ENCODE peak calls at places on chromosomes 11 and 22, in eight cellular contexts. One of them, this sample, is unnamed.

GRCh38 chr22:41482319-41482935 is 13.5 kb downstream of the ACO2 start:
- DNase-seq in cardiac muscle cell: no peak
- DNase-seq in colonic mucosa: no peak
- DNase-seq in CD4-positive, alpha-beta memory T cell: no peak
- DNase-seq in right cardiac atrium: no peak
- DNase-seq in uterus: no peak
- DNase-seq in MM.1S: no peak
- DNase-seq in ovary: no peak
- DNase-seq in this sample: no peak

GRCh38 chr11:44345781-44346180 is 35.8 kb upstream of the ALX4 start:
- DNase-seq in right cardiac atrium: no peak
- DNase-seq in CD4-positive, alpha-beta memory T cell: no peak
- DNase-seq in uterus: no peak
- DNase-seq in colonic mucosa: no peak
- DNase-seq in MM.1S: no peak
- DNase-seq in ovary: no peak
- DNase-seq in cardiac muscle cell: no peak
- DNase-seq in this sample: no peak

GRCh38 chr11:109971184-109971523 is 122.0 kb upstream of the ZC3H12C start:
- DNase-seq in cardiac muscle cell: peak; percentile 87
- DNase-seq in ovary: no peak
- DNase-seq in MM.1S: no peak
- DNase-seq in CD4-positive, alpha-beta memory T cell: no peak
- DNase-seq in colonic mucosa: no peak
- DNase-seq in right cardiac atrium: no peak
- DNase-seq in uterus: no peak
- DNase-seq in this sample: peak; percentile 12

GRCh38 chr22:43060213-43060612 is 29.0 kb downstream of the TTLL1 start:
- DNase-seq in right cardiac atrium: no peak
- DNase-seq in CD4-positive, alpha-beta memory T cell: peak; percentile 11
- DNase-seq in uterus: no peak
- DNase-seq in MM.1S: no peak
- DNase-seq in ovary: peak; percentile 31
- DNase-seq in cardiac muscle cell: peak; percentile 26
- DNase-seq in colonic mucosa: peak; percentile 45
- DNase-seq in this sample: no peak

GRCh38 chr11:70422692-70423522 is 24.6 kb downstream of the CTTN start:
- DNase-seq in MM.1S: no peak
- DNase-seq in uterus: no peak
- DNase-seq in right cardiac atrium: peak; percentile 40
- DNase-seq in cardiac muscle cell: no peak
- DNase-seq in CD4-positive, alpha-beta memory T cell: no peak
- DNase-seq in ovary: no peak
- DNase-seq in colonic mucosa: no peak
- DNase-seq in this sample: no peak

GRCh38 chr11:76131585-76131984 is 74.7 kb downstream of the WNT11 start:
- DNase-seq in ovary: no peak
- DNase-seq in CD4-positive, alpha-beta memory T cell: no peak
- DNase-seq in colonic mucosa: no peak
- DNase-seq in uterus: no peak
- DNase-seq in MM.1S: no peak
- DNase-seq in cardiac muscle cell: no peak
- DNase-seq in right cardiac atrium: no peak
- DNase-seq in this sample: no peak

GRCh38 chr11:96854425-96854824 is 464.6 kb downstream of the JRKL start:
- DNase-seq in uterus: no peak
- DNase-seq in CD4-positive, alpha-beta memory T cell: no peak
- DNase-seq in cardiac muscle cell: no peak
- DNase-seq in ovary: no peak
- DNase-seq in MM.1S: no peak
- DNase-seq in colonic mucosa: no peak
- DNase-seq in right cardiac atrium: no peak
- DNase-seq in this sample: no peak

GRCh38 chr22:26573026-26573662 is 16.8 kb downstream of the TPST2 start:
- DNase-seq in MM.1S: no peak
- DNase-seq in CD4-positive, alpha-beta memory T cell: no peak
- DNase-seq in uterus: peak; percentile 51
- DNase-seq in ovary: no peak
- DNase-seq in cardiac muscle cell: peak; percentile 71
- DNase-seq in right cardiac atrium: peak; percentile 86
- DNase-seq in colonic mucosa: no peak
- DNase-seq in this sample: no peak

GRCh38 chr11:42870480-42870879 is 441.3 kb upstream of the API5 start:
- DNase-seq in MM.1S: no peak
- DNase-seq in colonic mucosa: no peak
- DNase-seq in uterus: no peak
- DNase-seq in CD4-positive, alpha-beta memory T cell: no peak
- DNase-seq in right cardiac atrium: no peak
- DNase-seq in ovary: no peak
- DNase-seq in cardiac muscle cell: no peak
- DNase-seq in this sample: no peak

GRCh38 chr22:31496735-31497146 is 405 bp downstream of the SFI1 start:
- DNase-seq in colonic mucosa: peak; percentile 54
- DNase-seq in MM.1S: no peak
- DNase-seq in uterus: no peak
- DNase-seq in CD4-positive, alpha-beta memory T cell: no peak
- DNase-seq in right cardiac atrium: peak; percentile 69
- DNase-seq in ovary: no peak
- DNase-seq in cardiac muscle cell: peak; percentile 14
- DNase-seq in this sample: no peak

GRCh38 chr11:100793525-100793924 is 106.4 kb downstream of the ARHGAP42 start:
- DNase-seq in MM.1S: no peak
- DNase-seq in uterus: no peak
- DNase-seq in right cardiac atrium: no peak
- DNase-seq in CD4-positive, alpha-beta memory T cell: no peak
- DNase-seq in cardiac muscle cell: no peak
- DNase-seq in colonic mucosa: no peak
- DNase-seq in ovary: no peak
- DNase-seq in this sample: no peak

GRCh38 chr11:35844579-35844978 is 99.3 kb upstream of the LDLRAD3 start:
- DNase-seq in uterus: no peak
- DNase-seq in right cardiac atrium: no peak
- DNase-seq in CD4-positive, alpha-beta memory T cell: no peak
- DNase-seq in cardiac muscle cell: no peak
- DNase-seq in MM.1S: no peak
- DNase-seq in ovary: no peak
- DNase-seq in colonic mucosa: no peak
- DNase-seq in this sample: no peak

GRCh38 chr11:10619281-10619680 is 50.8 kb upstream of the LYVE1 start:
- DNase-seq in colonic mucosa: no peak
- DNase-seq in uterus: no peak
- DNase-seq in CD4-positive, alpha-beta memory T cell: no peak
- DNase-seq in cardiac muscle cell: no peak
- DNase-seq in right cardiac atrium: no peak
- DNase-seq in ovary: no peak
- DNase-seq in MM.1S: no peak
- DNase-seq in this sample: no peak

GRCh38 chr11:59463176-59463575 is 6.4 kb downstream of the OR4D6 start:
- DNase-seq in colonic mucosa: no peak
- DNase-seq in cardiac muscle cell: peak; percentile 17
- DNase-seq in CD4-positive, alpha-beta memory T cell: no peak
- DNase-seq in MM.1S: no peak
- DNase-seq in uterus: peak; percentile 42
- DNase-seq in right cardiac atrium: no peak
- DNase-seq in ovary: peak; percentile 58
- DNase-seq in this sample: no peak

GRCh38 chr11:32053151-32053550 is 37.7 kb upstream of the RCN1 start:
- DNase-seq in right cardiac atrium: no peak
- DNase-seq in colonic mucosa: no peak
- DNase-seq in uterus: no peak
- DNase-seq in MM.1S: no peak
- DNase-seq in cardiac muscle cell: peak; percentile 17
- DNase-seq in ovary: no peak
- DNase-seq in CD4-positive, alpha-beta memory T cell: no peak
- DNase-seq in this sample: no peak

GRCh38 chr11:47941907-47942558 is 38.3 kb upstream of the PTPRJ start:
- DNase-seq in cardiac muscle cell: no peak
- DNase-seq in uterus: no peak
- DNase-seq in CD4-positive, alpha-beta memory T cell: no peak
- DNase-seq in right cardiac atrium: no peak
- DNase-seq in ovary: no peak
- DNase-seq in MM.1S: peak; percentile 52
- DNase-seq in colonic mucosa: no peak
- DNase-seq in this sample: no peak

GRCh38 chr11:123413636-123414035 is 16.4 kb upstream of the GRAMD1B start:
- DNase-seq in MM.1S: no peak
- DNase-seq in uterus: no peak
- DNase-seq in ovary: peak; percentile 74
- DNase-seq in CD4-positive, alpha-beta memory T cell: no peak
- DNase-seq in colonic mucosa: no peak
- DNase-seq in cardiac muscle cell: no peak
- DNase-seq in right cardiac atrium: no peak
- DNase-seq in this sample: no peak

GRCh38 chr11:6572215-6572614 is 31.2 kb downstream of the RRP8 start:
- DNase-seq in CD4-positive, alpha-beta memory T cell: no peak
- DNase-seq in colonic mucosa: no peak
- DNase-seq in uterus: no peak
- DNase-seq in MM.1S: no peak
- DNase-seq in right cardiac atrium: no peak
- DNase-seq in cardiac muscle cell: peak; percentile 81
- DNase-seq in ovary: no peak
- DNase-seq in this sample: no peak

DNA sequence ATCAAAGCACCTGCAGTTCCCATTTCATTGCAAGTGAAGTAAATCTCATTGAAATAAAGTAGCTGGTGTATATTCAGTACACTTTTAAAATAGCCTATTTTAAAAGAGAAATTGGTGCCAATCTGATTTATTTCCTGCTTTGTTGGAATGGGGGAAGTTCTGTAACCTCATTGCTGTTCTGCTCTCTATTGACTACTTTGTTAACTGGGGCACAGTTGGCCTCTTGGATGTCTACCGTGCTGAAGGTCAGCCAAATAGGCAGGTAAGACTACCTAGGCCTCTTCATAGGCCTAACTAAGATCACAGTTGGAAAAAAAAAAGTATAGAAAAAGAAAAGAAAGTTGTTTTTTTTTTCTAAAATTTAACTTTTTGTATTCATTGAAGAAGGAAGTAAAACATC is 9.2 kb downstream of the CTNND1 start:
- DNase-seq in uterus: no peak
- DNase-seq in ovary: no peak
- DNase-seq in CD4-positive, alpha-beta memory T cell: no peak
- DNase-seq in cardiac muscle cell: no peak
- DNase-seq in right cardiac atrium: no peak
- DNase-seq in colonic mucosa: no peak
- DNase-seq in MM.1S: no peak
- DNase-seq in this sample: no peak
- H3K4me1 ChIP-seq in uterus: peaks cover 11% of the 10 kb centered on the region
- H3K4me1 ChIP-seq in ovary: peaks cover 19% of the 10 kb centered on the region
- H3K4me1 ChIP-seq in CD4-positive, alpha-beta memory T cell: no peaks in the 10 kb centered on the region
- H3K4me1 ChIP-seq in cardiac muscle cell: peaks cover 24% of the 10 kb centered on the region
- H3K4me1 ChIP-seq in right cardiac atrium: peaks cover 14% of the 10 kb centered on the region
- H3K4me1 ChIP-seq in colonic mucosa: peaks cover 20% of the 10 kb centered on the region
- H3K4me1 ChIP-seq in MM.1S: no peaks in the 10 kb centered on the region
- H3K4me1 ChIP-seq in this sample: no peaks in the 10 kb centered on the region

DNA sequence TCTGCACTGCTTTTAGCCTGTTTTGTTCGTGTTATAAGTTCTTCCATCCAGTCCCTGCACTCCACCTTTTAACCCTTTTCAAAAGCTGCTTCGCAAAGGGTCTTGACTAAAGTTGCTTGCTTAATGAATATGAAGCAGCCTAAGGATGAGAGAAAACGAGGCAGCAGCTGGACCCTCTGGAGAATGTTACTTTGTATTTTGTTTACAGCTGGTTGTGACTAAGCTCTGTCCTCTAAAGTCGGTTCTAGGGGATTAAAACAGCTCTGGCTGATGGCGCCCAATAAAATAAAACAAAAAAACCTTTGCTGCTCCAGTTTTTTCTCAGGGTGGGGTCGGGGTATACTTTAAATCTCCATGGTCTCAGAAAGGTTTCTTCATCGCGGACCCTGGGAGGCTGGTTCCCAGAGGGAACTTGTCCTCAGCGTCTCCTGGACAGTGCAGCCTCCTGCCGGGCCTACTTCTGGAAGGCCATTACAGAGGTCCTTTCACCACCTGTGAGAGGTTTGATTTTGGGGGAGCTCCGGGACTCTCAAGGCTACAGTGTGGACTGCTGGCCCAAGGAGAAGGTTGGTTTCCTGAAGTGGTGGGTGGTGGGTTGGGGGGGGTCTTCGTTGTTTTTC is 836 bp upstream of the RBM4 start:
- DNase-seq in colonic mucosa: no peak
- DNase-seq in uterus: no peak
- DNase-seq in MM.1S: no peak
- DNase-seq in ovary: no peak
- DNase-seq in CD4-positive, alpha-beta memory T cell: no peak
- DNase-seq in cardiac muscle cell: no peak
- DNase-seq in right cardiac atrium: no peak
- DNase-seq in this sample: no peak
- H3K4me1 ChIP-seq in colonic mucosa: peaks cover 23% of the 10 kb centered on the region
- H3K4me1 ChIP-seq in uterus: peaks cover 35% of the 10 kb centered on the region
- H3K4me1 ChIP-seq in MM.1S: peaks cover 31% of the 10 kb centered on the region
- H3K4me1 ChIP-seq in ovary: peaks cover 8% of the 10 kb centered on the region
- H3K4me1 ChIP-seq in CD4-positive, alpha-beta memory T cell: peaks cover 42% of the 10 kb centered on the region
- H3K4me1 ChIP-seq in cardiac muscle cell: peaks cover 45% of the 10 kb centered on the region
- H3K4me1 ChIP-seq in right cardiac atrium: peaks cover 10% of the 10 kb centered on the region
- H3K4me1 ChIP-seq in this sample: peaks cover 36% of the 10 kb centered on the region

GRCh38 chr11:33500331-33500730 is 200.3 kb downstream of the C11orf91 start:
- DNase-seq in ovary: no peak
- DNase-seq in CD4-positive, alpha-beta memory T cell: no peak
- DNase-seq in right cardiac atrium: no peak
- DNase-seq in MM.1S: no peak
- DNase-seq in colonic mucosa: no peak
- DNase-seq in cardiac muscle cell: peak; percentile 14
- DNase-seq in uterus: no peak
- DNase-seq in this sample: no peak

GRCh38 chr11:33505140-33505539 is 195.5 kb downstream of the C11orf91 start:
- DNase-seq in CD4-positive, alpha-beta memory T cell: no peak
- DNase-seq in MM.1S: no peak
- DNase-seq in cardiac muscle cell: no peak
- DNase-seq in right cardiac atrium: no peak
- DNase-seq in colonic mucosa: no peak
- DNase-seq in ovary: no peak
- DNase-seq in uterus: no peak
- DNase-seq in this sample: no peak

GRCh38 chr11:33500865-33501479 is 199.7 kb downstream of the C11orf91 start:
- DNase-seq in CD4-positive, alpha-beta memory T cell: no peak
- DNase-seq in ovary: no peak
- DNase-seq in colonic mucosa: no peak
- DNase-seq in right cardiac atrium: no peak
- DNase-seq in cardiac muscle cell: peak; percentile 60
- DNase-seq in uterus: no peak
- DNase-seq in MM.1S: peak; percentile 12
- DNase-seq in this sample: no peak
- H3K4me1 ChIP-seq in CD4-positive, alpha-beta memory T cell: no peaks in the 10 kb centered on the region
- H3K4me1 ChIP-seq in ovary: no peaks in the 10 kb centered on the region
- H3K4me1 ChIP-seq in colonic mucosa: no peaks in the 10 kb centered on the region
- H3K4me1 ChIP-seq in right cardiac atrium: no peaks in the 10 kb centered on the region
- H3K4me1 ChIP-seq in cardiac muscle cell: no peaks in the 10 kb centered on the region
- H3K4me1 ChIP-seq in uterus: no peaks in the 10 kb centered on the region
- H3K4me1 ChIP-seq in MM.1S: no peaks in the 10 kb centered on the region
- H3K4me1 ChIP-seq in this sample: no peaks in the 10 kb centered on the region

DNA sequence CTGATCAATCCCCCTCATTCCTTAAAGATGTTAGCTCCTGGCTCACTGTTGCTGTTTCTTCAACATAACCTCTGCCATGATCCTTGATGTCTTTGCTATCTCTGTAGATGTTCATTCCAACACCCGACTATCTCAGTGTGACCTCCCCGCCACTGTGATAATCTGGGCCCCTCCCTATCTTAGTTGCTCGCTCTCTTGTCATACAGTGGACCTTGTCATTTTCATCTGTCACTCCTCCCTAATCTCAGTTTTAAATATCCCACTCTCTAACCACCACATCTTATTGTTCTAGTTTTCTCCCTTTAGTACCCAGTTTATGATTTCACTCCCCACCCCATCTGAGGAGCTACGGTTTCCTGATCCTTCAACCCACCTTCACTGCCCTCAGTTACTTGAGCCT is 379.2 kb downstream of the SOX6 start:
- DNase-seq in colonic mucosa: no peak
- DNase-seq in right cardiac atrium: no peak
- DNase-seq in CD4-positive, alpha-beta memory T cell: no peak
- DNase-seq in ovary: no peak
- DNase-seq in MM.1S: no peak
- DNase-seq in uterus: no peak
- DNase-seq in cardiac muscle cell: no peak
- DNase-seq in this sample: no peak
- H3K4me1 ChIP-seq in colonic mucosa: no peaks in the 10 kb centered on the region
- H3K4me1 ChIP-seq in right cardiac atrium: no peaks in the 10 kb centered on the region
- H3K4me1 ChIP-seq in CD4-positive, alpha-beta memory T cell: no peaks in the 10 kb centered on the region
- H3K4me1 ChIP-seq in ovary: no peaks in the 10 kb centered on the region
- H3K4me1 ChIP-seq in MM.1S: no peaks in the 10 kb centered on the region
- H3K4me1 ChIP-seq in uterus: no peaks in the 10 kb centered on the region
- H3K4me1 ChIP-seq in cardiac muscle cell: no peaks in the 10 kb centered on the region
- H3K4me1 ChIP-seq in this sample: no peaks in the 10 kb centered on the region

This sample was measured in naive thymus-derived CD4-positive, alpha-beta T cell.